ENCODE peak calls at places on chromosome 20, in eight cellular contexts. X, E, J, V, H, Z, R and S are unnamed samples.
A peak's percentile ranks its signal among the peaks of the same experiment; 100 is the strongest.

GRCh38 chr20:39109933-39110818 is 148.0 kb downstream of the DHX35 start:
- DNase-seq in X (no peak), E (no peak), J (no peak), V (no peak), H (no peak), Z (no peak), R (no peak), S (no peak)

GRCh38 chr20:14915356-14915755 is 577.9 kb upstream of the FLRT3 start:
- DNase-seq in X (peak; percentile 31), E (no peak), J (peak; percentile 22), V (no peak), H (no peak), Z (no peak), R (peak; percentile 50), S (no peak)

GRCh38 chr20:29873946-29874345 is 1383.5 kb upstream of the DEFB115 start:
- DNase-seq in X (peak; percentile 61), E (no peak), J (no peak), V (peak; percentile 87), H (no peak), Z (peak; percentile 29), R (peak; percentile 90), S (no peak)

GRCh38 chr20:38685853-38686473 is 38.3 kb upstream of the SLC32A1 start:
- DNase-seq in X (peak; percentile 28), E (peak; percentile 67), J (no peak), V (no peak), H (no peak), Z (peak; percentile 12), R (peak; percentile 42), S (peak; percentile 14)

GRCh38 chr20:64106981-64107735 is at the start of gene NPBWR2:
- DNase-seq in X (no peak), E (peak; percentile 55), J (no peak), V (no peak), H (no peak), Z (peak; percentile 7), R (no peak), S (no peak)

GRCh38 chr20:58703765-58704331 is 11.2 kb downstream of the NPEPL1 start:
- DNase-seq in X (no peak), E (no peak), J (no peak), V (no peak), H (no peak), Z (no peak), R (no peak), S (no peak)

GRCh38 chr20:44080646-44081267 is 106.2 kb downstream of the JPH2 start:
- DNase-seq in X (peak; percentile 82), E (peak; percentile 79), J (peak; percentile 66), V (peak; percentile 67), H (peak; percentile 39), Z (peak; percentile 83), R (no peak), S (peak; percentile 66)

GRCh38 chr20:43859994-43860393 is 54.7 kb upstream of the TOX2 start:
- DNase-seq in X (no peak), E (no peak), J (no peak), V (no peak), H (no peak), Z (no peak), R (no peak), S (no peak)

GRCh38 chr20:49230575-49231211 is 11.5 kb downstream of the DDX27 start:
- DNase-seq in X (no peak), E (no peak), J (no peak), V (no peak), H (no peak), Z (peak; percentile 25), R (no peak), S (no peak)

GRCh38 chr20:56828402-56828801 is 199.3 kb downstream of the TFAP2C start:
- DNase-seq in X (no peak), E (peak; percentile 62), J (no peak), V (no peak), H (no peak), Z (no peak), R (no peak), S (no peak)

GRCh38 chr20:23622839-23623343 is 14.9 kb downstream of the CST3 start:
- DNase-seq in X (peak; percentile 56), E (peak; percentile 38), J (peak; percentile 87), V (no peak), H (no peak), Z (peak; percentile 68), R (no peak), S (no peak)

GRCh38 chr20:63941282-63942060 is 14.7 kb downstream of the UCKL1 start:
- DNase-seq in X (peak; percentile 64), E (peak; percentile 93), J (peak; percentile 44), V (peak; percentile 75), H (peak; percentile 42), Z (peak; percentile 63), R (peak; percentile 86), S (no peak)

GRCh38 chr20:57558614-57559285 is 2.2 kb upstream of the PCK1 start:
- DNase-seq in X (no peak), E (no peak), J (no peak), V (no peak), H (no peak), Z (no peak), R (no peak), S (no peak)

GRCh38 chr20:672975-673604 is 2.5 kb downstream of the SCRT2 start:
- DNase-seq in X (no peak), E (peak; percentile 29), J (no peak), V (no peak), H (no peak), Z (no peak), R (no peak), S (no peak)

GRCh38 chr20:675453-676314 is at the start of gene SCRT2:
- DNase-seq in X (peak; percentile 87), E (peak; percentile 83), J (peak; percentile 56), V (peak; percentile 92), H (peak; percentile 89), Z (peak; percentile 79), R (peak; percentile 95), S (peak; percentile 76)

GRCh38 chr20:673606-674005 is 2.0 kb downstream of the SCRT2 start:
- DNase-seq in X (no peak), E (no peak), J (no peak), V (no peak), H (no peak), Z (no peak), R (no peak), S (no peak)

GRCh38 chr20:676315-676937 is 824 bp upstream of the SCRT2 start:
- DNase-seq in X (no peak), E (no peak), J (no peak), V (no peak), H (no peak), Z (peak; percentile 21), R (peak; percentile 46), S (no peak)

GRCh38 chr20:674936-675452 is 608 bp downstream of the SCRT2 start:
- DNase-seq in X (no peak), E (no peak), J (no peak), V (no peak), H (no peak), Z (no peak), R (no peak), S (no peak)
- H3K4me3 ChIP-seq in X (no peak overlapping the region), E (peak overlapping the region; percentile 37), J (no peak overlapping the region), V (peak overlapping the region; percentile 25), H (no peak overlapping the region), Z (no peak overlapping the region), R (no peak overlapping the region), S (no peak overlapping the region)

GRCh38 chr20:34639755-34640222 is 37.1 kb downstream of the PIGU start:
- DNase-seq in X (peak; percentile 29), E (no peak), J (no peak), V (no peak), H (no peak), Z (peak; percentile 87), R (no peak), S (no peak)
- TF ChIP-seq POLR2A in X (no peak), E (no peak), J (no peak), V (no peak), H (no peak), Z (no peak), R (no peak), S (no peak)

GRCh38 chr20:17963114-17963897 is 5.3 kb downstream of the SNX5 start:
- DNase-seq in X (no peak), E (no peak), J (no peak), V (no peak), H (no peak), Z (no peak), R (no peak), S (no peak)

GRCh38 chr20:17958326-17959256 is 10.0 kb downstream of the SNX5 start:
- DNase-seq in X (no peak), E (no peak), J (no peak), V (no peak), H (no peak), Z (no peak), R (no peak), S (no peak)

GRCh38 chr20:17961600-17961965 is 7.0 kb downstream of the SNX5 start:
- DNase-seq in X (no peak), E (no peak), J (no peak), V (no peak), H (no peak), Z (no peak), R (no peak), S (no peak)

GRCh38 chr20:17959257-17959627 is 9.4 kb downstream of the SNX5 start:
- DNase-seq in X (no peak), E (no peak), J (no peak), V (no peak), H (no peak), Z (no peak), R (no peak), S (no peak)

GRCh38 chr20:17960927-17961599 is 7.5 kb downstream of the SNX5 start:
- DNase-seq in X (no peak), E (no peak), J (peak; percentile 63), V (no peak), H (peak; percentile 70), Z (peak; percentile 33), R (no peak), S (no peak)
- H3K4me1 ChIP-seq in X (peaks cover 98% of the 10 kb centered on the region), E (peaks cover 21% of the 10 kb centered on the region), J (no peaks in the 10 kb centered on the region), V (peaks cover 33% of the 10 kb centered on the region), H (peaks cover 43% of the 10 kb centered on the region), Z (peaks cover 85% of the 10 kb centered on the region), R (peaks cover 80% of the 10 kb centered on the region), S (no peaks in the 10 kb centered on the region)

GRCh38 chr20:47317127-47317895 is 39.2 kb downstream of the ZMYND8 start:
- DNase-seq in X (peak; percentile 68), E (peak; percentile 76), J (peak; percentile 90), V (peak; percentile 85), H (peak; percentile 63), Z (peak; percentile 76), R (no peak), S (peak; percentile 86)
- H3K4me3 ChIP-seq in X (no peak overlapping the region), E (no peak overlapping the region), J (no peak overlapping the region), V (no peak overlapping the region), H (no peak overlapping the region), Z (no peak overlapping the region), R (no peak overlapping the region), S (no peak overlapping the region)

GRCh38 chr20:297925-298754 is 770 bp downstream of the ZCCHC3 start:
- DNase-seq in X (peak; percentile 66), E (peak; percentile 62), J (peak; percentile 45), V (peak; percentile 88), H (peak; percentile 62), Z (peak; percentile 84), R (peak; percentile 90), S (peak; percentile 53)
- TF ChIP-seq POLR2A in X (no peak), E (peak; percentile 62), J (no peak), V (peak; percentile 27), H (peak; percentile 18), Z (peak; percentile 75), R (no peak), S (peak; percentile 48)